ENCODE peak calls at places on chromosomes 1 and 21, in nine cellular contexts. J is H1, R is SK-N-SH, W is A549, E is endothelial cell of umbilical vein, Y is K562, F is HCT116, A is GM12878, B is HepG2. X is an unnamed sample.
A peak's percentile ranks its signal among the peaks of the same experiment; 100 is the strongest.

GRCh38 chr1:212614398-212615091 is 6.0 kb downstream of the ATF3 start:
- DNase-seq in J (no peak), R (no peak), W (no peak), E (no peak), Y (no peak), F (no peak), A (no peak), B (no peak), X (peak; percentile 26)

GRCh38 chr1:227944931-227945890 is 2.5 kb downstream of the WNT9A start:
- DNase-seq in J (no peak), R (peak; percentile 30), W (no peak), E (no peak), Y (no peak), F (no peak), A (no peak), B (no peak), X (no peak)

GRCh38 chr1:86866665-86867064 is 47.3 kb downstream of the SELENOF start:
- DNase-seq in J (no peak), R (no peak), W (peak; percentile 6), E (no peak), Y (no peak), F (no peak), A (no peak), B (no peak), X (peak; percentile 5)

GRCh38 chr1:6288674-6289073 is 27.8 kb upstream of the GPR153 start:
- DNase-seq in J (no peak), R (no peak), W (no peak), E (no peak), Y (no peak), F (no peak), A (no peak), B (no peak), X (no peak)

GRCh38 chr1:101820080-101820479 is 176.6 kb downstream of the OLFM3 start:
- DNase-seq in J (no peak), R (peak; percentile 15), W (peak; percentile 38), E (peak; percentile 12), Y (no peak), F (peak; percentile 16), A (no peak), B (peak; percentile 20), X (peak; percentile 43)

GRCh38 chr1:24926596-24927249 is 3.4 kb downstream of the RUNX3 start:
- DNase-seq in J (no peak), R (no peak), W (no peak), E (no peak), Y (no peak), F (no peak), A (no peak), B (no peak), X (peak; percentile 45)

GRCh38 chr1:24793762-24794161 is 48.5 kb downstream of the CLIC4 start:
- DNase-seq in J (no peak), R (no peak), W (peak; percentile 24), E (peak; percentile 61), Y (no peak), F (no peak), A (no peak), B (no peak), X (no peak)

GRCh38 chr21:41750532-41751151 is 16.2 kb downstream of the RIPK4 start:
- DNase-seq in J (no peak), R (no peak), W (no peak), E (no peak), Y (no peak), F (no peak), A (no peak), B (peak; percentile 85), X (no peak)

GRCh38 chr1:46183119-46183842 is 7.0 kb upstream of the P3R3URF start:
- DNase-seq in J (no peak), R (no peak), W (peak; percentile 83), E (peak; percentile 97), Y (no peak), F (peak; percentile 98), A (no peak), B (peak; percentile 85), X (no peak)

GRCh38 chr1:201212056-201212455 is 21.4 kb downstream of the IGFN1 start:
- DNase-seq in J (no peak), R (no peak), W (no peak), E (no peak), Y (no peak), F (no peak), A (no peak), B (no peak), X (no peak)

GRCh38 chr1:109252893-109253802 is 3.8 kb downstream of the CELSR2 start:
- DNase-seq in J (no peak), R (peak; percentile 89), W (no peak), E (no peak), Y (peak; percentile 59), F (no peak), A (no peak), B (no peak), X (no peak)

GRCh38 chr1:224042557-224043118 is 71.3 kb upstream of the FBXO28 start:
- DNase-seq in J (no peak), R (no peak), W (no peak), E (peak; percentile 54), Y (no peak), F (no peak), A (no peak), B (no peak), X (no peak)

GRCh38 chr1:236685917-236686814 is at the start of gene ACTN2:
- DNase-seq in J (no peak), R (peak; percentile 94), W (peak; percentile 10), E (peak; percentile 31), Y (peak; percentile 98), F (no peak), A (no peak), B (no peak), X (peak; percentile 42)

GRCh38 chr1:63732666-63733065 is 41.2 kb upstream of the ROR1 start:
- DNase-seq in J (no peak), R (no peak), W (peak; percentile 41), E (peak; percentile 42), Y (no peak), F (no peak), A (no peak), B (no peak), X (no peak)

GRCh38 chr1:36328713-36329112 is 5.3 kb upstream of the EVA1B start:
- DNase-seq in J (no peak), R (no peak), W (no peak), E (peak; percentile 67), Y (no peak), F (no peak), A (no peak), B (no peak), X (peak; percentile 39)

GRCh38 chr1:237470712-237471310 is 419.9 kb downstream of the ZP4 start:
- DNase-seq in J (no peak), R (no peak), W (peak; percentile 50), E (no peak), Y (no peak), F (no peak), A (no peak), B (no peak), X (peak; percentile 95)

GRCh38 chr21:29316806-29317205 is 18.1 kb downstream of the BACH1 start:
- DNase-seq in J (no peak), R (no peak), W (no peak), E (no peak), Y (no peak), F (no peak), A (no peak), B (no peak), X (no peak)

GRCh38 chr1:219120625-219121544 is 52.8 kb upstream of the LYPLAL1 start:
- DNase-seq in J (no peak), R (peak; percentile 20), W (peak; percentile 53), E (no peak), Y (peak; percentile 73), F (no peak), A (no peak), B (no peak), X (peak; percentile 75)

DNA sequence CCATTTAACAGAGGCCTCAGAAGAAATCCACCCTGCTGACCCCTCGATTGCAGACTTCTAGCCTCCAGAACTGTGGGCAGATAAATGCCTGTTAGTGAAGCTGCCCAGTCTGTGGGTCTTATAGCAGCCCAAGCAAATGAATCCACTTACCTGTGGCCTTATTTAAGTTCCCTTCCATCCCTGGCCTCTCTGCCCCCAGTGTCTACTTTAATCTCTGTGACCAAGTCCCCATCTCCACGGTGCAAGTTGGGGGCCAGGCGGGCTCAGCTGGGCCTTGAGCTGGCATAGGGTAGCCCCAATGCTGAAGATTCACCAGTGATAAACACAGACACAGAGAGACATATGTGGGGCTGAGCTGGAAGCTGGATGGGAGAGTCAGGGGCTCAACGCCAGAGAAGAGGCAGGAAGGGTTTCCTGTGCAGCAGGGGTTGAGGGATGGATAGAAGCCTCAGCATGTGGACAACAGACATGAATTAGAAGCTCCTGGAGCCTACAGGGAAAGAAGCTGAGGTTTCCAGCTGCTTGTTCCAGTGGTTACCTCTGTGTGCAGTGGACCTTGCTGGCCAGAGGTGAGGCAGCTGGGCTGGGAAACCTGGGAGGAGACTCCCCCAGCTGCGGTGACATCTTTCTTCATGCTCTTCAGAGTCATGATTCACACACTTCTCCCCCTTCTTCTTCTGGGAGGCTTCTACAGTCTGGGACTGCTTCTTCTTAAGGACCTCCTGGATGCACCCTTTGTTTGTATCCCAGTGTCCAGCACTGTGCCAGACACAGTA is 13.4 kb upstream of the B3GALT5 start:
- DNase-seq in J (no peak), R (no peak), W (no peak), E (no peak), Y (no peak), F (no peak), A (no peak), B (no peak), X (no peak)
- TF ChIP-seq MAX in J (no peak), R (no peak), W (no peak), E (no peak), Y (no peak), F (no peak), A (no peak), B (no peak), X (no peak)

GRCh38 chr1:177984761-177985160 is 14.9 kb upstream of the SEC16B start:
- DNase-seq in J (no peak), R (no peak), W (no peak), E (no peak), Y (no peak), F (no peak), A (no peak), B (no peak), X (no peak)
- H3K4me3 ChIP-seq in J (no peak overlapping the region), R (no peak overlapping the region), W (no peak overlapping the region), E (no peak overlapping the region), Y (no peak overlapping the region), F (no peak overlapping the region), A (no peak overlapping the region), B (no peak overlapping the region), X (no peak overlapping the region)

DNA sequence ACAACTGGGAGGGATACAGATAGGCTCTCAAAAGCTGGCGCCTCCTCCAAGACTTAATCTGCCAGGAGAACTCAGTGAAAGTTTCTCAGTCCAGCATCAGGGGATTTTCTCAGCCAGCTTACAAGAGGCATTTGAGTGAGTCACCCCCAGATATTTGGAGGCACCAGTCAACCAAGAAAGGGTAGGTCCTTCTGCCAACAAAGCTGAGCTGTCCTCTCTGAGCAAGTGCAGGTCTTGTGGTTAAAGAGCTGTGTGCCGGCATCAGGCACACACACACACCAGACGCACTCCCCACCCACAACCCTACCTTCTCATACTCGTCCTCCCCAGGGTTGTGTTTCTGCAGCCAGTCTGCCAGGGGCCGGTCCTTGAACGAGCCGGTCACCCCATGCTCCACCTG is 27.0 kb upstream of the PPP1R15B start:
- DNase-seq in J (no peak), R (no peak), W (peak; percentile 66), E (peak; percentile 62), Y (no peak), F (no peak), A (no peak), B (no peak), X (peak; percentile 33)
- TF ChIP-seq MAX in J (no peak), R (peak; percentile 80), W (no peak), E (no peak), Y (no peak), F (no peak), A (no peak), B (no peak), X (no peak)

DNA sequence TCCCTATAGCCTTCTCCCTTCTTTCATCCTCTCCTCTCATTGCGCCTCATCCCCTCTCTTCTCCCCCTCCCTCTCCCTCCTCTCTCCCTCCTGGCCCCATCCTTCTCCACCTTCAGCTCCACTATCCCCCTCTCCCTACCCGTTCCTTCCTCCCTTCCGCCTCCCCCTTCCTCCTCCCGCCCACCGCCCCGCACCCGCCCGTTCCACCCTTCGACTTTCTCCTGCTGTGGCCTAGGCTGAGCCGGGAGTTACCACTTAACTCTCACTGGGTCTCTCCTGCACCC is 1.6 kb downstream of the NPR1 start:
- DNase-seq in J (no peak), R (no peak), W (no peak), E (no peak), Y (peak; percentile 28), F (no peak), A (no peak), B (no peak), X (no peak)
- H3K4me3 ChIP-seq in J (peak overlapping the region; percentile 38), R (no peak overlapping the region), W (no peak overlapping the region), E (no peak overlapping the region), Y (no peak overlapping the region), F (no peak overlapping the region), A (no peak overlapping the region), B (no peak overlapping the region), X (no peak overlapping the region)